ENCODE peak calls at places on chromosome 10, in seven cellular contexts. E is effector memory CD4-positive, alpha-beta T cell; L is stimulated activated CD4-positive, alpha-beta T cell treated with anti-CD3 and anti-CD28 coated beads, Interleukin-4, amount 100 ng/mL, for 1 hour; C is Kasumi-1; F is neuronal stem cell; T is hippocampal formation; B is heart right ventricle. H is an unnamed sample.

GRCh38 chr10:28681928-28682750 is 4.8 kb downstream of the BAMBI start:
- DNase-seq in B (no peak), E (no peak), L (no peak), T (no peak), F (no peak), C (no peak), H (no peak)

GRCh38 chr10:78605800-78606350 is 462.9 kb upstream of the ZMIZ1 start:
- DNase-seq in C (peak), E (no peak), F (no peak), T (no peak), L (no peak), B (no peak), H (no peak)

GRCh38 chr10:126088144-126088543 is 191.8 kb downstream of the FANK1 start:
- DNase-seq in B (no peak), C (no peak), L (no peak), E (no peak), F (no peak), T (no peak), H (no peak)

GRCh38 chr10:16950686-16951681 is 133.8 kb upstream of the RSU1 start:
- DNase-seq in C (peak), T (no peak), L (peak), B (no peak), E (no peak), F (peak), H (peak)

GRCh38 chr10:6054884-6055283 is 7.3 kb downstream of the IL2RA start:
- DNase-seq in E (no peak), C (no peak), L (no peak), B (no peak), F (no peak), T (no peak), H (no peak)

GRCh38 chr10:73887038-73888015 is 13.0 kb upstream of the CAMK2G start:
- DNase-seq in F (no peak), B (peak), E (no peak), T (peak), L (no peak), C (no peak), H (peak)

GRCh38 chr10:131658476-131659110 is 242.2 kb upstream of the PPP2R2D start:
- DNase-seq in E (no peak), C (no peak), T (no peak), L (no peak), B (no peak), F (no peak), H (no peak)

GRCh38 chr10:96387601-96388000 is 28.8 kb upstream of the OPALIN start:
- DNase-seq in L (no peak), F (no peak), T (no peak), E (no peak), B (no peak), C (no peak), H (no peak)

GRCh38 chr10:92901819-92902234 is 53.5 kb downstream of the EXOC6 start:
- DNase-seq in T (no peak), L (no peak), E (peak), B (no peak), C (no peak), F (no peak), H (no peak)

GRCh38 chr10:119575506-119575905 is 21.3 kb downstream of the TIAL1 start:
- DNase-seq in B (no peak), E (peak), T (no peak), C (no peak), F (no peak), L (no peak), H (no peak)

GRCh38 chr10:125291841-125292240 is 131.5 kb upstream of the CTBP2 start:
- DNase-seq in L (no peak), B (no peak), T (no peak), E (no peak), F (no peak), C (no peak), H (no peak)

GRCh38 chr10:90787906-90788491 is 69.8 kb downstream of the HTR7 start:
- DNase-seq in L (peak), E (no peak), C (peak), B (peak), F (peak), T (peak), H (no peak)

GRCh38 chr10:113030453-113030852 is 80.4 kb downstream of the TCF7L2 start:
- DNase-seq in B (no peak), T (no peak), F (no peak), C (no peak), L (no peak), E (no peak), H (no peak)

GRCh38 chr10:130901311-130902165 is 410.0 kb downstream of the TCERG1L start:
- DNase-seq in C (no peak), T (no peak), B (no peak), E (no peak), L (no peak), F (no peak), H (no peak)

GRCh38 chr10:103193820-103194529 is 903 bp upstream of the NT5C2 start:
- DNase-seq in T (no peak), F (peak), B (peak), L (no peak), C (peak), E (no peak), H (no peak)

GRCh38 chr10:127151541-127151940 is 44.9 kb downstream of the INSYN2A start:
- DNase-seq in E (no peak), F (no peak), C (no peak), L (no peak), B (no peak), T (no peak), H (no peak)

GRCh38 chr10:71597821-71598498 is 121.6 kb downstream of the C10orf105 start:
- DNase-seq in T (peak), B (peak), C (peak), L (no peak), E (no peak), F (no peak), H (peak)

GRCh38 chr10:80633383-80633860 is 95.7 kb downstream of the SH2D4B start:
- DNase-seq in F (no peak), C (no peak), B (no peak), E (no peak), L (no peak), T (no peak), H (no peak)

GRCh38 chr10:101566333-101567164 is 21.5 kb downstream of the POLL start:
- DNase-seq in F (no peak), T (no peak), L (no peak), E (no peak), B (no peak), C (no peak), H (no peak)

GRCh38 chr10:77925795-77926565 is 575 bp downstream of the DLG5 start:
- DNase-seq in C (peak), E (no peak), F (peak), L (peak), T (no peak), B (peak), H (peak)

GRCh38 chr10:59700709-59701108 is 8.9 kb downstream of the SLC16A9 start:
- DNase-seq in F (peak), B (no peak), C (peak), E (no peak), L (no peak), T (no peak), H (no peak)

GRCh38 chr10:29725133-29725720 is 90.5 kb upstream of the SVIL start:
- DNase-seq in C (peak), B (peak), F (no peak), L (no peak), T (no peak), E (no peak), H (peak)

GRCh38 chr10:120945801-120946302 is 94.7 kb downstream of the WDR11 start:
- DNase-seq in L (no peak), T (peak), C (no peak), F (no peak), E (no peak), B (no peak), H (peak)

GRCh38 chr10:101878869-101879268 is 35.3 kb upstream of the KCNIP2 start:
- DNase-seq in F (no peak), E (no peak), T (no peak), C (no peak), L (no peak), B (no peak), H (no peak)

GRCh38 chr10:109386921-109387320 is 536.4 kb downstream of the XPNPEP1 start:
- DNase-seq in F (no peak), C (no peak), T (no peak), B (no peak), L (no peak), E (no peak), H (no peak)

GRCh38 chr10:112290054-112290373 is 6.8 kb downstream of the TECTB start:
- DNase-seq in L (no peak), C (no peak), T (no peak), E (no peak), B (no peak), F (no peak), H (no peak)

GRCh38 chr10:125231116-125231812 is 70.9 kb upstream of the CTBP2 start:
- DNase-seq in T (no peak), F (peak), C (no peak), E (no peak), B (no peak), L (no peak), H (no peak)

GRCh38 chr10:3420527-3421469 is 248.2 kb upstream of the PITRM1 start:
- DNase-seq in B (no peak), E (no peak), F (no peak), C (no peak), L (no peak), T (no peak), H (no peak)

GRCh38 chr10:75468612-75469011 is 37.2 kb downstream of the LRMDA start:
- DNase-seq in L (no peak), T (no peak), B (no peak), E (no peak), F (no peak), C (no peak), H (peak)

GRCh38 chr10:121291828-121292227 is 306.4 kb downstream of the FGFR2 start:
- DNase-seq in C (no peak), T (no peak), F (no peak), E (no peak), B (no peak), L (no peak), H (no peak)

GRCh38 chr10:132037676-132037975 is 28.1 kb upstream of the JAKMIP3 start:
- DNase-seq in L (no peak), F (no peak), T (no peak), E (no peak), C (no peak), B (no peak), H (no peak)

GRCh38 chr10:27464993-27465392 is 39.1 kb upstream of the RAB18 start:
- DNase-seq in T (no peak), L (no peak), C (peak), B (no peak), F (no peak), E (no peak), H (no peak)

GRCh38 chr10:241451-241850 is 106.2 kb downstream of the ZMYND11 start:
- DNase-seq in T (peak), B (no peak), C (no peak), F (no peak), E (no peak), L (no peak), H (no peak)

H was measured in left cardiac atrium.